ENCODE peak calls at places on chromosomes 12 and 14, in ten cellular contexts. K is effector memory CD4-positive, alpha-beta T cell; S is stimulated activated CD4-positive, alpha-beta T cell treated with anti-CD3 and anti-CD28 coated beads, Interleukin-15, amount 100 ng/mL, for 1 hour; P is epithelial cell of proximal tubule; O is neural progenitor cell; T is breast epithelium; B is C1 segment of cervical spinal cord; V is EL; Y is SW480; E is astrocyte of the hippocampus. X is an unnamed sample.

GRCh38 chr14:44662250-44662891 is 155.3 kb upstream of the FSCB start:
- DNase-seq in K (no peak), S (no peak), P (no peak), O (no peak), T (no peak), B (no peak), V (no peak), Y (no peak), E (no peak), X (no peak)

GRCh38 chr12:57089259-57090245 is 638 bp downstream of the NAB2 start:
- DNase-seq in K (peak), S (no peak), P (no peak), O (peak), T (peak), B (peak), V (peak), Y (no peak), E (peak), X (peak)

GRCh38 chr12:43578782-43579181 is 26.8 kb upstream of the ADAMTS20 start:
- DNase-seq in K (no peak), S (no peak), P (no peak), O (no peak), T (no peak), B (no peak), V (peak), Y (no peak), E (peak), X (no peak)

GRCh38 chr12:572532-572899 is 90.7 kb downstream of the NINJ2 start:
- DNase-seq in K (no peak), S (no peak), P (no peak), O (no peak), T (no peak), B (no peak), V (peak), Y (no peak), E (peak), X (no peak)

GRCh38 chr14:56195727-56196126 is 77.5 kb downstream of the PELI2 start:
- DNase-seq in K (no peak), S (no peak), P (no peak), O (no peak), T (no peak), B (no peak), V (peak), Y (peak), E (no peak), X (no peak)

GRCh38 chr12:111257435-111257902 is 111.4 kb downstream of the PHETA1 start:
- DNase-seq in K (no peak), S (no peak), P (no peak), O (no peak), T (no peak), B (no peak), V (no peak), Y (no peak), E (no peak), X (no peak)

GRCh38 chr12:112303004-112303403 is 79.2 kb downstream of the HECTD4 start:
- DNase-seq in K (peak), S (no peak), P (no peak), O (no peak), T (no peak), B (no peak), V (peak), Y (no peak), E (peak), X (no peak)

GRCh38 chr12:116592116-116592637 is 33.0 kb downstream of the MAP1LC3B2 start:
- DNase-seq in K (no peak), S (no peak), P (no peak), O (no peak), T (peak), B (peak), V (no peak), Y (no peak), E (peak), X (peak)

GRCh38 chr14:104393898-104394605 is 185.5 kb upstream of the C14orf180 start:
- DNase-seq in K (peak), S (peak), P (no peak), O (no peak), T (peak), B (no peak), V (no peak), Y (no peak), E (no peak), X (no peak)

GRCh38 chr12:11875414-11875935 is 195.3 kb upstream of the BCL2L14 start:
- DNase-seq in K (no peak), S (no peak), P (no peak), O (no peak), T (no peak), B (no peak), V (no peak), Y (peak), E (no peak), X (no peak)

GRCh38 chr14:22524784-22525161 is 64.3 kb downstream of the DAD1 start:
- DNase-seq in K (no peak), S (no peak), P (no peak), O (no peak), T (no peak), B (no peak), V (no peak), Y (no peak), E (no peak), X (no peak)

GRCh38 chr14:76770521-76771431 is 9.5 kb downstream of the VASH1 start:
- DNase-seq in K (no peak), S (no peak), P (no peak), O (no peak), T (peak), B (no peak), V (no peak), Y (no peak), E (no peak), X (no peak)

GRCh38 chr12:91978143-91978542 is 167.5 kb downstream of the BTG1 start:
- DNase-seq in K (peak), S (peak), P (no peak), O (no peak), T (no peak), B (no peak), V (no peak), Y (peak), E (no peak), X (no peak)

GRCh38 chr12:109949089-109949488 is 47.1 kb downstream of the GIT2 start:
- DNase-seq in K (no peak), S (no peak), P (peak), O (no peak), T (no peak), B (no peak), V (peak), Y (no peak), E (peak), X (no peak)

GRCh38 chr12:26523708-26524150 is 309.3 kb downstream of the ITPR2 start:
- DNase-seq in K (no peak), S (no peak), P (peak), O (no peak), T (peak), B (peak), V (peak), Y (no peak), E (peak), X (peak)

GRCh38 chr14:30214456-30215090 is 286.9 kb upstream of the PRKD1 start:
- DNase-seq in K (no peak), S (no peak), P (no peak), O (peak), T (peak), B (no peak), V (peak), Y (peak), E (peak), X (no peak)

GRCh38 chr14:103385994-103386491 is 828 bp downstream of the MARK3 start:
- DNase-seq in K (peak), S (peak), P (no peak), O (peak), T (no peak), B (peak), V (peak), Y (peak), E (peak), X (no peak)

GRCh38 chr14:102911991-102912761 is 10.3 kb upstream of the AMN start:
- DNase-seq in K (no peak), S (no peak), P (no peak), O (no peak), T (no peak), B (no peak), V (no peak), Y (no peak), E (no peak), X (no peak)

GRCh38 chr12:120399531-120399930 is 30.6 kb upstream of the MSI1 start:
- DNase-seq in K (no peak), S (no peak), P (no peak), O (no peak), T (no peak), B (no peak), V (peak), Y (no peak), E (peak), X (no peak)

GRCh38 chr12:94500831-94501567 is 41.3 kb upstream of the CEP83 start:
- DNase-seq in K (no peak), S (no peak), P (peak), O (no peak), T (no peak), B (no peak), V (no peak), Y (no peak), E (no peak), X (no peak)

X was measured in hypothalamus.